ENCODE peak calls at places on chromosomes 3 and 15, in ten cellular contexts. D is foreskin keratinocyte, G is tibial artery, U is stomach, Y is SK-N-SH, J is right atrium auricular region, V is left ventricle myocardium inferior, W is fibroblast of lung, Z is cardiac fibroblast, B is HFFc6. K is an unnamed sample.

GRCh38 chr15:61155741-61156700 is 73.1 kb downstream of the RORA start:
- DNase-seq in W (peak), Y (no peak), Z (peak), G (peak), B (no peak), U (no peak), D (peak), V (peak), J (no peak), K (no peak)

GRCh38 chr3:14461748-14462324 is 59.4 kb downstream of the SLC6A6 start:
- DNase-seq in J (no peak), D (no peak), Z (peak), W (peak), V (peak), B (peak), U (peak), Y (peak), G (no peak), K (peak)

GRCh38 chr15:39429898-39430357 is 151.0 kb upstream of the THBS1 start:
- DNase-seq in B (peak), Z (peak), J (no peak), Y (no peak), G (no peak), D (peak), W (peak), V (no peak), U (peak), K (no peak)

GRCh38 chr3:102400766-102401165 is 34.0 kb upstream of the ZPLD1 start:
- DNase-seq in J (no peak), U (no peak), Z (peak), W (peak), D (peak), B (peak), Y (no peak), G (no peak), V (no peak), K (no peak)

GRCh38 chr3:112046599-112046998 is 12.1 kb downstream of the TMPRSS7 start:
- DNase-seq in J (no peak), Z (peak), Y (no peak), V (no peak), W (peak), U (no peak), D (peak), G (no peak), B (peak), K (no peak)

GRCh38 chr3:72982653-72983366 is 13.8 kb upstream of the PPP4R2 start:
- DNase-seq in V (no peak), J (no peak), Z (no peak), G (no peak), D (no peak), Y (no peak), U (no peak), W (no peak), B (no peak), K (no peak)

GRCh38 chr15:89016549-89017041 is 71.7 kb upstream of the ABHD2 start:
- DNase-seq in W (peak), G (peak), Z (peak), J (no peak), U (no peak), Y (no peak), B (no peak), D (peak), V (no peak), K (no peak)

GRCh38 chr15:41996376-41996775 is 24.0 kb upstream of the EHD4 start:
- DNase-seq in W (no peak), V (no peak), G (no peak), D (no peak), B (no peak), Z (no peak), J (no peak), U (no peak), Y (no peak), K (no peak)

GRCh38 chr3:155101398-155101797 is 21.3 kb downstream of the MME start:
- DNase-seq in J (no peak), G (no peak), Z (peak), B (no peak), Y (no peak), V (peak), W (peak), U (no peak), D (no peak), K (peak)

GRCh38 chr3:69368129-69368741 is 17.7 kb downstream of the FRMD4B start:
- DNase-seq in Z (peak), V (no peak), J (no peak), D (peak), Y (no peak), G (no peak), U (no peak), B (no peak), W (no peak), K (no peak)

GRCh38 chr15:77440378-77440999 is 19.8 kb downstream of the HMG20A start:
- DNase-seq in B (peak), G (no peak), U (no peak), Z (peak), V (no peak), D (peak), Y (no peak), W (peak), J (no peak), K (no peak)

GRCh38 chr3:16319307-16319706 is 54.3 kb downstream of the OXNAD1 start:
- DNase-seq in B (no peak), Y (peak), Z (peak), J (no peak), U (peak), D (no peak), G (no peak), W (no peak), V (no peak), K (no peak)

GRCh38 chr15:31840849-31841476 is 189.4 kb upstream of the CHRNA7 start:
- DNase-seq in W (no peak), J (peak), D (no peak), B (no peak), Y (no peak), Z (no peak), G (no peak), U (no peak), V (peak), K (no peak)

GRCh38 chr15:74387141-74387541 is 19.7 kb upstream of the CYP11A1 start:
- DNase-seq in V (no peak), Y (no peak), D (no peak), W (no peak), B (no peak), G (no peak), Z (no peak), J (no peak), U (no peak), K (no peak)

GRCh38 chr3:62266668-62267283 is 106.6 kb downstream of the FEZF2 start:
- DNase-seq in Y (no peak), G (no peak), Z (no peak), B (no peak), J (no peak), U (no peak), D (no peak), W (no peak), V (no peak), K (no peak)

GRCh38 chr15:60582370-60583036 is 103.6 kb upstream of the ICE2 start:
- DNase-seq in Z (peak), U (no peak), D (no peak), B (no peak), G (no peak), V (no peak), W (no peak), Y (no peak), J (no peak), K (no peak)

GRCh38 chr3:99669879-99670555 is 31.6 kb downstream of the COL8A1 start:
- DNase-seq in Y (no peak), V (no peak), B (peak), U (no peak), Z (peak), J (no peak), G (no peak), D (peak), W (peak), K (no peak)

GRCh38 chr3:15284121-15284889 is 48.1 kb downstream of the SH3BP5 start:
- DNase-seq in Z (peak), U (no peak), B (peak), W (no peak), J (no peak), V (peak), D (no peak), Y (no peak), G (peak), K (peak)

GRCh38 chr15:59501531-59502113 is 63.6 kb downstream of the FAM81A start:
- DNase-seq in D (peak), Z (peak), U (peak), J (no peak), W (peak), Y (peak), V (no peak), B (peak), G (no peak), K (peak)

GRCh38 chr3:156431334-156432121 is 123.4 kb downstream of the SSR3 start:
- DNase-seq in B (no peak), D (peak), Z (no peak), V (no peak), U (no peak), W (no peak), G (no peak), J (no peak), Y (no peak), K (no peak)

GRCh38 chr3:134796313-134797079 is 1.4 kb downstream of the EPHB1 start:
- DNase-seq in J (no peak), V (no peak), D (peak), Z (peak), B (no peak), W (peak), U (no peak), G (no peak), Y (peak), K (peak)

GRCh38 chr3:117165611-117166051 is 456.1 kb downstream of the TUSC7 start:
- DNase-seq in U (no peak), Z (no peak), D (peak), B (peak), V (no peak), J (no peak), G (no peak), W (peak), Y (no peak), K (no peak)

GRCh38 chr3:167967257-167968010 is 128.3 kb downstream of the GOLIM4 start:
- DNase-seq in U (no peak), V (no peak), Z (no peak), D (peak), W (no peak), Y (no peak), G (no peak), J (no peak), B (no peak), K (no peak)

GRCh38 chr3:174206607-174207192 is 652.4 kb upstream of the NAALADL2 start:
- DNase-seq in Y (no peak), V (no peak), G (no peak), W (no peak), D (no peak), U (no peak), B (no peak), Z (no peak), J (no peak), K (no peak)

GRCh38 chr3:64533565-64534317 is 154.1 kb downstream of the ADAMTS9 start:
- DNase-seq in D (peak), W (peak), J (peak), G (peak), Z (peak), V (peak), U (peak), Y (peak), B (peak), K (peak)

GRCh38 chr3:171383206-171384018 is 76.8 kb downstream of the TNIK start:
- DNase-seq in J (no peak), W (peak), V (no peak), G (no peak), Z (peak), U (no peak), B (peak), Y (no peak), D (no peak), K (no peak)

GRCh38 chr15:39552546-39552945 is 28.3 kb upstream of the THBS1 start:
- DNase-seq in W (no peak), D (no peak), Z (no peak), U (no peak), B (no peak), J (no peak), G (no peak), V (no peak), Y (no peak), K (no peak)

GRCh38 chr3:50592568-50592967 is 19.0 kb downstream of the CISH start:
- DNase-seq in U (no peak), D (no peak), B (no peak), W (no peak), V (no peak), Z (no peak), G (no peak), J (no peak), Y (no peak), K (no peak)

GRCh38 chr3:48240711-48241491 is at the start of gene ZNF589:
- DNase-seq in W (peak), Y (peak), G (peak), U (peak), D (peak), J (peak), V (peak), Z (peak), B (peak), K (peak)
- TF ChIP-seq CTCF in W (peak), Y (peak), G (peak), U (no peak), D (peak), J (peak), V (peak), Z (peak), B (peak), K (no peak)

DNA sequence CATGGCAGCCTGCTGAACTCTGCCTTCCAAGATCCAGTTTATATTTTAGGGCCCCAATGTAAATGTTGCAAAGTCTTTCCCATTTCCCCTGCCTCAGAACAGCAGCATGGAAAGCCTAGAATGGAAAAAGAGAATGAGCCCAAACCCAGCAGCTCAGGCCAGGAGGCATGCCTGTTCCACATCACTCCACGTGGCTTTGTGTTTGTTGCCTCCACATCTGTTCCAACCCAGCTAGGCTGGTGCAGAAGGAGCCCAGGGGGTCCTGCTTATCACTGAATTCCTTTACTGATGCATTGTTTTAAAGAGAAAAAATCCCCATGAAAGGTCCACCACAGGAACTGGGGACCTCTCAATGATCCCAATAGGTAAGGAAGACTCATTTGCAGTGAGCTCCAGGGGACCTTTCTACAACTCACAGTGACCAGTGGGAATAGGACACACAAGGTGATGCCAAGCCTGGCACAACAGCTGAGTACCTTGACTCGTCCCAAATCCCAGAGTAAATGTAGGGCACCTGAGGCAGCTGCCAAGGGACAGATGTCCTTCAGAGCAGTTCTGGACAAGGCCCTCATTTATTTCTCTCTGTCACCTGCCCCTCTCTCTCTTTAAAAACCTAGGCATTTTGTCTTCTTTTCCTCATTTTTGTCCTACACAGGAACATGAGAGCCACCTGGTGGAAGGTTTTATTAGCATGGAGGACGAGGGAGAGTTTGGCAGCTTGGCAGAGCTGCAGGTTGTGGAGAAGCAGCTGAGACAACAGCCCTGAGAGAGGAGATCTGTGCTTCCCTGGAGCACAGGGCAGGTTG is 41.7 kb upstream of the ADAMTS17 start:
- DNase-seq in J (no peak), D (peak), Z (peak), G (no peak), U (no peak), W (peak), B (no peak), V (no peak), Y (peak), K (no peak)
- TF ChIP-seq CTCF in J (peak), D (peak), Z (peak), G (peak), U (peak), W (no peak), B (peak), V (peak), Y (no peak), K (peak)

GRCh38 chr3:29283297-29283681 is 2.4 kb downstream of the RBMS3 start:
- DNase-seq in U (no peak), G (no peak), Y (no peak), D (no peak), W (no peak), J (no peak), B (no peak), Z (no peak), V (no peak), K (no peak)

GRCh38 chr3:29282431-29283296 is 1.8 kb downstream of the RBMS3 start:
- DNase-seq in Z (peak), B (peak), W (peak), U (no peak), G (no peak), J (no peak), V (no peak), D (peak), Y (no peak), K (no peak)

GRCh38 chr3:29284578-29284977 is 3.7 kb downstream of the RBMS3 start:
- DNase-seq in W (no peak), V (no peak), J (no peak), B (no peak), Y (no peak), D (peak), Z (peak), G (no peak), U (no peak), K (no peak)

GRCh38 chr3:29285356-29286070 is 4.6 kb downstream of the RBMS3 start:
- DNase-seq in V (no peak), J (no peak), Y (no peak), Z (peak), B (peak), D (peak), W (peak), U (no peak), G (no peak), K (no peak)

GRCh38 chr3:29283739-29284138 is 2.9 kb downstream of the RBMS3 start:
- DNase-seq in Z (peak), U (no peak), B (no peak), Y (no peak), J (no peak), V (no peak), G (no peak), D (no peak), W (no peak), K (no peak)
- TF ChIP-seq CTCF in Z (no peak), U (no peak), B (no peak), Y (no peak), J (no peak), V (no peak), G (no peak), D (no peak), W (no peak), K (no peak)

GRCh38 chr3:110530902-110531301 is 540.7 kb upstream of the NECTIN3 start:
- DNase-seq in D (no peak), U (no peak), W (no peak), B (no peak), J (no peak), V (no peak), Y (no peak), G (no peak), Z (no peak), K (no peak)

GRCh38 chr3:110533089-110533488 is 538.5 kb upstream of the NECTIN3 start:
- DNase-seq in V (no peak), G (no peak), B (peak), U (no peak), Y (no peak), J (no peak), D (no peak), W (no peak), Z (peak), K (no peak)

GRCh38 chr3:110526732-110527727 is 544.6 kb upstream of the NECTIN3 start:
- DNase-seq in D (peak), Y (no peak), G (no peak), U (no peak), Z (peak), V (no peak), B (peak), W (peak), J (no peak), K (no peak)

GRCh38 chr3:110528305-110529121 is 543.1 kb upstream of the NECTIN3 start:
- DNase-seq in J (no peak), Z (peak), U (no peak), D (no peak), V (no peak), W (peak), B (no peak), Y (no peak), G (no peak), K (no peak)
- TF ChIP-seq CTCF in J (no peak), Z (no peak), U (no peak), D (no peak), V (no peak), W (no peak), B (no peak), Y (no peak), G (no peak), K (no peak)

GRCh38 chr3:82012775-82013174 is 251.3 kb upstream of the GBE1 start:
- DNase-seq in B (no peak), D (no peak), Z (peak), W (no peak), V (no peak), Y (no peak), J (no peak), U (no peak), G (no peak), K (no peak)
- TF ChIP-seq CTCF in B (peak), D (peak), Z (peak), W (no peak), V (peak), Y (peak), J (no peak), U (no peak), G (no peak), K (no peak)

GRCh38 chr3:68009865-68010264 is 355.5 kb upstream of the SUCLG2 start:
- DNase-seq in D (no peak), Z (no peak), Y (no peak), V (no peak), U (no peak), W (no peak), J (no peak), G (no peak), B (no peak), K (no peak)

GRCh38 chr3:68007621-68008226 is 353.3 kb upstream of the SUCLG2 start:
- DNase-seq in V (no peak), G (no peak), W (no peak), B (no peak), D (peak), Z (no peak), U (no peak), Y (peak), J (no peak), K (peak)
- TF ChIP-seq CTCF in V (no peak), G (no peak), W (no peak), B (no peak), D (no peak), Z (no peak), U (no peak), Y (no peak), J (no peak), K (peak)

DNA sequence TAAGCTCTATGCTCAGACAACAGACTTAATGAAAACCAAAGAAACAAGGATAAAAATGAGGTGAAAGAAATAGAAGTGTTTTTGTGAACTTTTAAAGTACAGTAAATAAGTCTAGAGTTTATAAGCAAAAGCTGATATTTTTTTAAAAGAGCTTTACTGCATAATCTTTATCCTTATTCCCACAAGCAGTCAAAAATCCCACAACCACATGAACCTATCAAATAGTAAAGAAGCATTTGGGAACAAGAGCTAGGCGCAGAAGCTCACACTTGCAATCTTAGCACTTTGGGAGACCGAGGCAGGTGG is 103.8 kb upstream of the TJP1 start:
- DNase-seq in W (no peak), B (no peak), Z (no peak), V (no peak), U (no peak), D (no peak), G (no peak), J (no peak), Y (no peak), K (no peak)
- TF ChIP-seq CTCF in W (no peak), B (peak), Z (no peak), V (no peak), U (no peak), D (no peak), G (no peak), J (peak), Y (peak), K (no peak)

GRCh38 chr3:121592856-121593702 is at the start of gene FBXO40:
- DNase-seq in Y (no peak), Z (no peak), D (peak), V (peak), U (no peak), J (no peak), W (no peak), G (no peak), B (no peak), K (peak)
- TF ChIP-seq CTCF in Y (no peak), Z (no peak), D (peak), V (peak), U (no peak), J (peak), W (no peak), G (no peak), B (no peak), K (no peak)

DNA sequence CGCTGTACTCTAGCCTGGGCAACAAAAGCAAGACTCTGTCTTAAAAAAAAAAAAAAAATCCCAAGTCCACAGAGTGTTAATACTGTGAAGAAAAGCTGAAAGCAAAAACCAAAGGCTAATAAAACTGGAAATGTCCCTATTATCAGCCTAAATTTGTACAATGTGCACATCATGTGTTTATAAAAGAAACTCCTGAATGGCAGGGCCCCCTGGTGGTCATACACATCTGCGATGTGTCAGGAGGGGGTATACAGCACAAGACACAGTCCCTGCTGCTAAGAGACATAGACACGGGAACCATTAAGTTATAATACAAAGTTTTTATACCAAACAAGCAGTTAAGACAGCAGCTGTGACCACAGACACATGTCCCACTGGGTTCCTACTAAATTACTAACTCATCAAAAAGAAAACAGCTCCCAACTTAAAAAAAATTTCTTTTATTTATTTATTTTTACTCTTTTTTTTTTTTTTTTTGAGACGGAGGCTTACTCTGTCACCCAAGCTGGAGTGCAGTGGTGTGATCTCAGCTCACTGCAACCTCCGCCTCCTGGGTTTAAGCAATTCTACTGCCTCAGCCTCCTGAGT is 31.0 kb downstream of the IDH2 start:
- DNase-seq in W (peak), B (peak), J (peak), Y (peak), G (peak), Z (peak), V (peak), D (peak), U (peak), K (peak)
- TF ChIP-seq CTCF in W (peak), B (peak), J (peak), Y (peak), G (peak), Z (peak), V (peak), D (peak), U (peak), K (peak)

GRCh38 chr15:55588070-55588817 is at the start of gene PYGO1:
- DNase-seq in D (peak), G (peak), U (peak), Y (peak), B (peak), V (peak), W (peak), Z (peak), J (no peak), K (peak)
- TF ChIP-seq CTCF in D (peak), G (no peak), U (no peak), Y (no peak), B (no peak), V (no peak), W (peak), Z (no peak), J (peak), K (no peak)

K was measured in glutamatergic neuron.